ENCODE peak calls at places on chromosomes 7 and 10, in seven cellular contexts. Z, H, T, U, P, M and L are unnamed samples.

GRCh38 chr10:113879691-113880090 is 25.2 kb downstream of the NHLRC2 start:
- DNase-seq in Z (no peak), H (no peak), T (no peak), U (no peak), P (no peak), M (no peak), L (no peak)

GRCh38 chr7:84237533-84238173 is 43.1 kb upstream of the SEMA3A start:
- DNase-seq in Z (no peak), H (no peak), T (no peak), U (no peak), P (no peak), M (no peak), L (no peak)

GRCh38 chr7:84123903-84124573 is 70.6 kb downstream of the SEMA3A start:
- DNase-seq in Z (no peak), H (peak), T (no peak), U (no peak), P (no peak), M (peak), L (peak)

GRCh38 chr10:29471483-29471859 is 163.3 kb downstream of the SVIL start:
- DNase-seq in Z (no peak), H (no peak), T (no peak), U (no peak), P (no peak), M (no peak), L (no peak)

GRCh38 chr10:87092861-87093460 is 1.7 kb downstream of the GLUD1 start:
- DNase-seq in Z (no peak), H (peak), T (no peak), U (peak), P (no peak), M (peak), L (no peak)

GRCh38 chr7:27182285-27182827 is 2.7 kb downstream of the HOXA11 start:
- DNase-seq in Z (peak), H (no peak), T (peak), U (peak), P (no peak), M (no peak), L (no peak)

GRCh38 chr7:92754756-92755581 is 81.4 kb downstream of the CDK6 start:
- DNase-seq in Z (no peak), H (no peak), T (no peak), U (no peak), P (no peak), M (no peak), L (no peak)

GRCh38 chr7:138000081-138000701 is 1.7 kb downstream of the CREB3L2 start:
- DNase-seq in Z (peak), H (peak), T (peak), U (peak), P (no peak), M (peak), L (no peak)

GRCh38 chr7:66869660-66870450 is 51.2 kb upstream of the TMEM248 start:
- DNase-seq in Z (no peak), H (no peak), T (no peak), U (no peak), P (no peak), M (no peak), L (no peak)

GRCh38 chr7:130937830-130938229 is 203.8 kb upstream of the KLF14 start:
- DNase-seq in Z (no peak), H (no peak), T (no peak), U (no peak), P (no peak), M (no peak), L (no peak)

GRCh38 chr7:130938661-130939060 is 204.7 kb upstream of the KLF14 start:
- DNase-seq in Z (no peak), H (no peak), T (no peak), U (no peak), P (no peak), M (no peak), L (no peak)

GRCh38 chr7:130935564-130936157 is 201.7 kb upstream of the KLF14 start:
- DNase-seq in Z (no peak), H (no peak), T (no peak), U (no peak), P (no peak), M (no peak), L (no peak)

GRCh38 chr7:130936202-130936931 is 202.4 kb upstream of the KLF14 start:
- DNase-seq in Z (no peak), H (no peak), T (no peak), U (no peak), P (no peak), M (no peak), L (no peak)

GRCh38 chr7:130937016-130937415 is 203.0 kb upstream of the KLF14 start:
- DNase-seq in Z (no peak), H (no peak), T (no peak), U (no peak), P (no peak), M (no peak), L (no peak)
- TF ChIP-seq POLR2AphosphoS5 in Z (no peak), H (no peak), T (no peak), U (no peak), P (peak), M (no peak), L (no peak)

GRCh38 chr7:74002474-74003017 is 25.4 kb upstream of the ELN start:
- DNase-seq in Z (peak), H (no peak), T (no peak), U (peak), P (no peak), M (no peak), L (no peak)

GRCh38 chr7:74003609-74004008 is 24.4 kb upstream of the ELN start:
- DNase-seq in Z (no peak), H (no peak), T (no peak), U (no peak), P (no peak), M (no peak), L (no peak)

GRCh38 chr7:73999664-74000420 is 28.1 kb upstream of the ELN start:
- DNase-seq in Z (peak), H (no peak), T (no peak), U (peak), P (no peak), M (no peak), L (no peak)

GRCh38 chr7:74001150-74001494 is 26.9 kb upstream of the ELN start:
- DNase-seq in Z (no peak), H (no peak), T (no peak), U (no peak), P (no peak), M (no peak), L (no peak)

DNA sequence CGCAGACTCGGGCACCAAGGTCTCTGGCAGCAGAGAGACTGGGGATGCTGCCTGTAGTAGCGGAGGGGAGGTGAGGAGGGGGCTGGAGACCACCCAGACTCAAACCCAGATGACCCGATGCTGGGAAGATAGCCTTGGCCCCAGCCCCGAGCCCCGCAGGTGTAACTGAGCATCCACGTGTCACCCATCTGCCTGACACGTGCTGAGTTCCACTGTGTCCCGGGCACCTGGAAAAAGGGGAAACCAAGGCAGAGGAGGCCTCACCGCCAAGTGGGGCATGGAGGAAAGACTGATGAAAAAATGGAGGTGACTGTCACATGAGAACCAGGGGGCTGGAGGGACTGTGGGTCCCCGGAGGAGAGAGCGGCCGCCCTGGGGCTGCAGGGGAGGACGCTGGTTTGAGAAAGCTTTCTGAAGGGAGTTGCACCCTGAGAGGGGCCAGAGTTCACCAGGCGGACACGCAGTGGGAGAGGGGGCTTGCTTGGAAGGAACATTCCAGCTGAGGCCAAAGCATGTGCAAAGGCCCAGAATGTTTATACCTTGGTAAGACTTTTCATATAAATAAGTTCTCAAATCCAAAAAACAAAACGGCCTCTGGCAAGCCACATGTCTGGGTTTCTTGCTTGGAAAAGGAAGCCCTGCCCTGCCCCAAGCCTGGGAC is 27.4 kb upstream of the ELN start:
- DNase-seq in Z (no peak), H (no peak), T (no peak), U (no peak), P (no peak), M (no peak), L (no peak)
- TF ChIP-seq POLR2AphosphoS5 in Z (no peak), H (no peak), T (no peak), U (no peak), P (no peak), M (no peak), L (no peak)

GRCh38 chr7:98021588-98022351 is 31.8 kb upstream of the OCM2 start:
- DNase-seq in Z (peak), H (peak), T (peak), U (peak), P (peak), M (peak), L (peak)
- TF ChIP-seq POLR2AphosphoS5 in Z (no peak), H (no peak), T (no peak), U (no peak), P (no peak), M (no peak), L (no peak)

GRCh38 chr10:31647861-31648260 is 280.8 kb downstream of the ARHGAP12 start:
- DNase-seq in Z (no peak), H (no peak), T (no peak), U (no peak), P (no peak), M (no peak), L (no peak)

GRCh38 chr10:31646519-31646918 is 282.1 kb downstream of the ARHGAP12 start:
- DNase-seq in Z (no peak), H (no peak), T (no peak), U (no peak), P (no peak), M (no peak), L (no peak)

GRCh38 chr10:31648966-31649365 is 279.7 kb downstream of the ARHGAP12 start:
- DNase-seq in Z (no peak), H (no peak), T (no peak), U (no peak), P (no peak), M (no peak), L (no peak)

GRCh38 chr10:31652038-31652437 is 276.6 kb downstream of the ARHGAP12 start:
- DNase-seq in Z (no peak), H (no peak), T (no peak), U (no peak), P (no peak), M (no peak), L (no peak)

GRCh38 chr10:31650010-31650409 is 278.6 kb downstream of the ARHGAP12 start:
- DNase-seq in Z (no peak), H (no peak), T (peak), U (peak), P (no peak), M (no peak), L (no peak)
- TF ChIP-seq POLR2AphosphoS5 in Z (peak), H (no peak), T (no peak), U (peak), P (no peak), M (no peak), L (no peak)

DNA sequence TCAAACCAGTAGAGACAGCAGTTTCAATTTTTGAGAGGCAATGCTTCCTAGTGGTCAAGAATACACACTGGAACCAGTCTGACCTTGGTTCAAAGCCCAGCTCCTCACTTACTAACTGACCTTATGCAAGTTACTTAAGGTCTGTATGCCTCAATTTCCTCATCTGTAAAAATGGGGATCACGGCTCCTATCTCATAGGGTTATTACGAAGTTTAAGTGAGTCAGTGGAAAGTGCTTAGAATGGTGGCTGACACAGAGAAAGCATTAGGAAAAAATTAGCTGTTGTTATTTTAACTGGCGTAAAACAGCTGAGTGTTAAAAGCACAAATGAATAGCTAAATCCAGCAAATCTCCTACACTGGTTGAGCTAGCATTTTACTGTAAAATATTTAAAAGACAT is 162.4 kb upstream of the LAMB4 start:
- DNase-seq in Z (no peak), H (no peak), T (no peak), U (no peak), P (no peak), M (no peak), L (no peak)
- TF ChIP-seq POLR2AphosphoS5 in Z (no peak), H (no peak), T (no peak), U (no peak), P (no peak), M (no peak), L (no peak)

GRCh38 chr10:1516492-1517224 is 220.7 kb downstream of the ADARB2 start:
- DNase-seq in Z (no peak), H (no peak), T (no peak), U (no peak), P (no peak), M (no peak), L (no peak)
- TF ChIP-seq POLR2AphosphoS5 in Z (no peak), H (no peak), T (no peak), U (no peak), P (no peak), M (no peak), L (no peak)

GRCh38 chr10:119103241-119103640 is 672 bp upstream of the DENND10 start:
- DNase-seq in Z (no peak), H (no peak), T (no peak), U (no peak), P (no peak), M (no peak), L (no peak)

GRCh38 chr10:119098576-119098975 is 5.3 kb upstream of the DENND10 start:
- DNase-seq in Z (no peak), H (no peak), T (no peak), U (no peak), P (no peak), M (no peak), L (no peak)

GRCh38 chr10:119105155-119105554 is 1.2 kb downstream of the DENND10 start:
- DNase-seq in Z (no peak), H (no peak), T (no peak), U (no peak), P (no peak), M (no peak), L (no peak)

GRCh38 chr10:119104653-119105024 is 726 bp downstream of the DENND10 start:
- DNase-seq in Z (no peak), H (peak), T (peak), U (peak), P (no peak), M (no peak), L (no peak)

DNA sequence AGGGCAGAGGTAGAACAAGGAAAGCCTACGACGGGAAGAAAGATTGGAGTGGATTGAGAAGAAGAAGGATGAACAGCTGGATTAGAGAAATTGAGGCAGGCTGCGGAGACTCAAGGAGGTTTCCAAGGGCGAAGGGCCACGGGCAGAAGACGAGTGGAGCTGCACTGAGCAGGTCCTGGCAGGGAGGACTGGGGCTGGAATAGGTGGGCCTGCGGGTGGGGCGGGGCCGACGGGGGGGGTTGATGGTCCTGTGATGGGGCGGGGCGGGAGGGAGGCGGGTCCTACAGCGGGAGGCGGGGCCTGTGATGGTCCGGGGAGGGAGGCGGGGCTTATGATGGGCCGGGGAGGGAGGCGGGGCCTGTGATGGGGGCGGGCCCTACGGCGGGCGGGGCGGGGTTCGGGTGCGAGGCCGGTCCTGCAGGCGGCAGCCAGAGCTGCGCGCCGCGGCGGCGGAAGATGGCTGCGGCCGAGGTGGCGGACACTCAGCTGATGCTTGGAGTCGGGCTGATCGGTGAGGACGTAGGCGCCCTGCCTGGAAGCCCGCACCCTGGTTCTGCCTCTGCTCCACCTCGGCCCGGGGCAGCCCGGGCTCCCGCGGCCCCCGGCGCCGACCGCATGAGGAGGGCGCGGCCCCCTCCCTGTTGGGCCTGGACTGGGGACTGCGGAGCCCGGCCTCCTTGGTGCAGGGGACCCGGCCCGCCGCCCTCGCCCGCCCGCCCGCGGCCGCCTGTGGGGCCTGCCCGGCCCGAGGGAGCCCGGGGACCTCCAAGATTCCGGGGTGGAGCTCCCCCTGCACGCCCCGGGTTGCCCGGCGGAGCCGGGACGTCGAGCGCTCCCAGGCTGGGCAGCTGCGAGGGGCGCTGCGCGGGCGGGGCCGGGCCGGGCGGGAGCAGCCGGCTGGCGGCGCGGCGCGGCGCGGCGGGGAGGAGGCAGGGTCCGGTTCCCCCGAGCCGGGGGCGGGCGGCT is at the start of gene DENND10:
- DNase-seq in Z (peak), H (peak), T (peak), U (peak), P (peak), M (no peak), L (no peak)
- TF ChIP-seq POLR2AphosphoS5 in Z (peak), H (peak), T (no peak), U (peak), P (peak), M (peak), L (peak)